ENCODE peak calls at places on chromosomes 4 and X, in seven cellular contexts. G is lower leg skin; H is activated CD8-positive, alpha-beta memory T cell treated with anti-CD3 and anti-CD28 coated beads, Interleukin-2, amount 10 ng/mL, durations not matched to agents 7 days and 5 days; N is substantia nigra; J is adipocyte; O is EL; Y is NCI-H2171 treated with DMSO at 0.1 percent for 48 hours. U is an unnamed sample.
A peak's percentile ranks its signal among the peaks of the same experiment; 100 is the strongest.

GRCh38 chr4:108106186-108106585 is 62.5 kb downstream of the LEF1 start:
- DNase-seq in N (no peak), G (no peak), H (no peak), Y (no peak), J (no peak), O (no peak), U (no peak)

GRCh38 chr4:85556293-85556692 is 81.3 kb downstream of the ARHGAP24 start:
- DNase-seq in H (no peak), O (no peak), N (no peak), J (no peak), G (no peak), Y (no peak), U (no peak)

GRCh38 chrX:129522184-129523059 is 868 bp downstream of the SMARCA1 start:
- DNase-seq in Y (peak; percentile 59), J (peak; percentile 87), G (peak; percentile 19), N (peak; percentile 24), H (no peak), O (peak; percentile 77), U (peak; percentile 28)

GRCh38 chrX:1491851-1492349 is 39.2 kb upstream of the ASMTL start:
- DNase-seq in O (peak; percentile 28), N (no peak), J (no peak), G (no peak), Y (no peak), H (peak; percentile 92), U (no peak)

GRCh38 chr4:40316333-40316781 is 18.8 kb upstream of the CHRNA9 start:
- DNase-seq in H (peak; percentile 67), J (peak; percentile 98), G (no peak), O (peak; percentile 79), Y (no peak), N (no peak), U (no peak)

GRCh38 chr4:121875663-121876062 is 5.4 kb upstream of the BBS7 start:
- DNase-seq in Y (no peak), N (no peak), O (no peak), J (no peak), G (no peak), H (no peak), U (no peak)

GRCh38 chr4:26860922-26861433 is 337 bp downstream of the STIM2 start:
- DNase-seq in N (no peak), G (no peak), J (peak; percentile 75), Y (no peak), H (peak; percentile 74), O (peak; percentile 62), U (no peak)

GRCh38 chr4:76947369-76947768 is 2.2 kb upstream of the SEPTIN11 start:
- DNase-seq in N (no peak), J (no peak), Y (no peak), H (no peak), O (peak; percentile 41), G (no peak), U (no peak)

GRCh38 chr4:146654976-146655761 is 16.5 kb downstream of the POU4F2 start:
- DNase-seq in J (peak; percentile 44), G (no peak), H (no peak), O (peak; percentile 27), N (no peak), Y (no peak), U (no peak)

U was measured in frontal cortex.